ENCODE peak calls at places on chromosomes 1 and 21, in six cellular contexts. P, U, S, E, V and T are unnamed samples. For H3K4me1, the result is how much of the 10 kb centered on the place peaks cover.

GRCh38 chr1:183032122-183032921 is 9.1 kb downstream of the LAMC1 start:
- DNase-seq in P (no peak), U (no peak), S (no peak), E (no peak), V (no peak), T (no peak)

GRCh38 chr1:184861755-184862336 is 107.2 kb upstream of the EDEM3 start:
- DNase-seq in P (no peak), U (no peak), S (no peak), E (no peak), V (peak), T (no peak)

GRCh38 chr1:245710961-245711903 is 556.4 kb downstream of the KIF26B start:
- DNase-seq in P (peak), U (no peak), S (no peak), E (no peak), V (no peak), T (no peak)

GRCh38 chr1:63920154-63921117 is 146.6 kb downstream of the ROR1 start:
- DNase-seq in P (no peak), U (no peak), S (no peak), E (no peak), V (no peak), T (no peak)

GRCh38 chr1:8497196-8497878 is 179.4 kb downstream of the SLC45A1 start:
- DNase-seq in P (no peak), U (no peak), S (no peak), E (no peak), V (no peak), T (no peak)

GRCh38 chr1:245921417-245921816 is 585.7 kb downstream of the SMYD3 start:
- DNase-seq in P (no peak), U (no peak), S (no peak), E (no peak), V (no peak), T (no peak)

GRCh38 chr1:23436520-23437354 is 12.2 kb upstream of the TCEA3 start:
- DNase-seq in P (peak), U (no peak), S (peak), E (no peak), V (peak), T (peak)

GRCh38 chr1:32071758-32072621 is 749 bp upstream of the TMEM39B start:
- DNase-seq in P (no peak), U (no peak), S (no peak), E (no peak), V (no peak), T (no peak)

GRCh38 chr1:67832737-67833594 is at the start of gene GNG12:
- DNase-seq in P (peak), U (peak), S (no peak), E (peak), V (peak), T (no peak)

GRCh38 chr21:46100426-46100825 is 2.5 kb downstream of the COL6A2 start:
- DNase-seq in P (no peak), U (peak), S (no peak), E (peak), V (peak), T (no peak)

GRCh38 chr1:89953072-89953626 is 41.8 kb upstream of the ZNF326 start:
- DNase-seq in P (peak), U (no peak), S (peak), E (no peak), V (peak), T (peak)

GRCh38 chr1:179781962-179782361 is 38.9 kb downstream of the FAM163A start:
- DNase-seq in P (no peak), U (no peak), S (no peak), E (no peak), V (peak), T (no peak)

GRCh38 chr1:117842408-117843170 is 86.8 kb downstream of the GDAP2 start:
- DNase-seq in P (peak), U (no peak), S (no peak), E (no peak), V (no peak), T (no peak)

GRCh38 chr21:45551316-45551715 is 9.1 kb upstream of the SLC19A1 start:
- DNase-seq in P (no peak), U (peak), S (peak), E (no peak), V (no peak), T (peak)

GRCh38 chr21:43790053-43790524 is 712 bp downstream of the RRP1 start:
- DNase-seq in P (no peak), U (no peak), S (no peak), E (no peak), V (no peak), T (no peak)

GRCh38 chr1:35031103-35031452 is 667 bp downstream of the ZMYM6 start:
- DNase-seq in P (peak), U (no peak), S (peak), E (no peak), V (no peak), T (no peak)

GRCh38 chr1:64893921-64894320 is 72.4 kb downstream of the JAK1 start:
- DNase-seq in P (no peak), U (no peak), S (no peak), E (no peak), V (no peak), T (no peak)

GRCh38 chr1:82565146-82565545 is 764.4 kb downstream of the ADGRL2 start:
- DNase-seq in P (peak), U (no peak), S (no peak), E (peak), V (no peak), T (no peak)

GRCh38 chr21:36321325-36322082 is 1.5 kb downstream of the MORC3 start:
- DNase-seq in P (peak), U (no peak), S (no peak), E (no peak), V (peak), T (peak)

GRCh38 chr1:223716302-223716862 is 4.0 kb downstream of the CAPN2 start:
- DNase-seq in P (no peak), U (no peak), S (peak), E (no peak), V (no peak), T (peak)

GRCh38 chr21:45513003-45513706 is 29.1 kb downstream of the SLC19A1 start:
- DNase-seq in P (no peak), U (peak), S (peak), E (no peak), V (peak), T (no peak)

GRCh38 chr1:87980494-87980893 is 651.8 kb downstream of the LMO4 start:
- DNase-seq in P (no peak), U (no peak), S (no peak), E (no peak), V (peak), T (no peak)

GRCh38 chr1:98692482-98692881 is 31.0 kb downstream of the SNX7 start:
- DNase-seq in P (no peak), U (no peak), S (no peak), E (no peak), V (no peak), T (no peak)

GRCh38 chr1:86352096-86352495 is 44.0 kb downstream of the ODF2L start:
- DNase-seq in P (no peak), U (no peak), S (no peak), E (no peak), V (no peak), T (no peak)

GRCh38 chr21:31961704-31962103 is 88.9 kb downstream of the HUNK start:
- DNase-seq in P (no peak), U (no peak), S (no peak), E (no peak), V (no peak), T (no peak)

GRCh38 chr1:98323396-98323795 is 338.1 kb upstream of the SNX7 start:
- DNase-seq in P (no peak), U (no peak), S (no peak), E (peak), V (no peak), T (no peak)

GRCh38 chr1:26530898-26531598 is 1.5 kb downstream of the RPS6KA1 start:
- DNase-seq in P (peak), U (no peak), S (no peak), E (no peak), V (peak), T (no peak)

GRCh38 chr1:202249846-202250245 is 56.2 kb downstream of the LGR6 start:
- DNase-seq in P (peak), U (no peak), S (no peak), E (no peak), V (no peak), T (no peak)

GRCh38 chr1:61115436-61115835 is 33.1 kb downstream of the NFIA start:
- DNase-seq in P (no peak), U (no peak), S (no peak), E (no peak), V (no peak), T (no peak)

GRCh38 chr1:7299329-7299799 is 471.7 kb upstream of the VAMP3 start:
- DNase-seq in P (no peak), U (peak), S (no peak), E (peak), V (peak), T (no peak)

GRCh38 chr1:195663549-195664280 is 944.5 kb downstream of the KCNT2 start:
- DNase-seq in P (no peak), U (no peak), S (no peak), E (no peak), V (no peak), T (no peak)

DNA sequence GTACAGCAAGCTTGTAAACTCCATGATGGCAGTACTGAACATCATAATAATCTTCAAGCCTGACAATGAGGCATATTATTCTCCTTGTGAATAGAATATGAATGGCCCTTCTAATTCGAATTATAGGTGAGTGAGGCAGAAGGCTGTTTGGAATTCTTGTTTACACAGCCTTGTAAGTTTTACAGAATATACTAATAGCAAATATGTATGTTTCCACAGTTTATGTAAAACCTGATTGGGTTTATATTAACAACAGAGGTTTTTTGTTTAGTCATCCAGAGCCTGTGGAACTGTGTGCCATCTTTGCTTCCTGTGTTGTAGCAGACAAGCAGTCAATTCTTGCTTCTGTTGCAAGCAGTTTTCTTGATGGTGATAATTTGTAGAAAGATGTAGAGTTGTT is 8.0 kb downstream of the OSBPL9 start:
- DNase-seq in P (no peak), U (no peak), S (no peak), E (no peak), V (no peak), T (no peak)
- H3K4me1 ChIP-seq in P (under half), U (under half), S (under half), E (under half), V (half or more), T (under half)

GRCh38 chr1:160850993-160851392 is 11.7 kb downstream of the CD244 start:
- DNase-seq in P (no peak), U (no peak), S (no peak), E (no peak), V (no peak), T (no peak)
- H3K4me1 ChIP-seq in P (under half), U (under half), S (under half), E (under half), V (under half), T (under half)

GRCh38 chr1:25478633-25479032 is 47.9 kb downstream of the MACO1 start:
- DNase-seq in P (no peak), U (no peak), S (no peak), E (no peak), V (no peak), T (no peak)
- H3K4me1 ChIP-seq in P (under half), U (under half), S (under half), E (under half), V (under half), T (under half)

DNA sequence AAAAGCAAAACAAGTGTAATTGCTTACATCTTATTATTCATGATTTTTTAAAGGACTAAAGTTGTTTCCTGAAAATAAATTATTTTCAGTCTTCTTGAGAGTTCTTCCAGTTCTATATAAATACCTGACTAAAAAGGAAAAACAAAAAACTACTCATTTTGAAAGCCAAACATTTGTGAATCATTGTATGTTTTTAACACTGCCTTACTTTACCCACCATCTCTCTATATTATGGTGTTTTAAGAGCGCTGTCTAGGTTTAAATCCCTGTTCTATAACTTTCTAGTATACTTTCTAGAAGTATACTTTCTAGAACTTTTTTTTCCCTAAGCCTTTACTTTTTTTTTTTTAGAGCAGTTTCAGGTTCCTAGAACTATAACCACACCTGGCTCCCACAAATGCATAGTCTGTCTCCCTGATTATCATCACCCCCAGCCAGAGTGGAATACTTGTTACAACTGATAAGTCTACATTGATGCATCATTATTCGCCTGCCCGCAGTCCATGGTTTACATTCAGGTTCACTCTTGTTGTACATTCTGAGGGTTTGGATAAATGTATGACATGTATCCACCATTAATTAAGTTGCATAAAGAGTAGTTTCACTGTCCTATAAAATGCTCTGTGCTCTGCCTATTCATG is 9.8 kb downstream of the RSBN1 start:
- DNase-seq in P (no peak), U (no peak), S (no peak), E (no peak), V (no peak), T (no peak)
- H3K4me1 ChIP-seq in P (under half), U (under half), S (half or more), E (under half), V (half or more), T (half or more)

GRCh38 chr21:15061284-15061683 is 3.5 kb downstream of the NRIP1 start:
- DNase-seq in P (no peak), U (no peak), S (no peak), E (no peak), V (no peak), T (no peak)

GRCh38 chr21:15063081-15063820 is 1.5 kb downstream of the NRIP1 start:
- DNase-seq in P (no peak), U (no peak), S (no peak), E (no peak), V (no peak), T (no peak)

GRCh38 chr21:15062566-15062965 is 2.2 kb downstream of the NRIP1 start:
- DNase-seq in P (no peak), U (no peak), S (no peak), E (no peak), V (no peak), T (no peak)

GRCh38 chr21:15060776-15061175 is 4.0 kb downstream of the NRIP1 start:
- DNase-seq in P (no peak), U (no peak), S (no peak), E (no peak), V (no peak), T (no peak)

DNA sequence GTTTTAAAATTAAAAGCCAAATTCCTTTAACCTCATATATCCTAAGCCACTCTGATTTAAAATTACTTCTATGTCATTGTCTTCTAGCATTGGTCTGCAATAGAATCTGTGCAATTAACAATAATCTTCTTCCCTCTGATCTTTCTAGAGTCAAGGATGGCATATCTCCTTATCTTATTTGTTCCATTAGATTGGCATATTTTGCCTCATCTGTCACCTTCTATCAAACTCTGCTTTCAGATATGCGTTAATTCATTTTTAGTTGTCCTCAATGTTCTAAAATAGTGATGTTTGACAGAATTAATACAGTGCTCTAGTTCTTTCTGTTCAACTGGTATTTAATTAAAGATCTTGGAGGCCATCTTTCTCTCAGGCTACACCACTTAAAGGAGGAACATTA is 3.1 kb downstream of the NRIP1 start:
- DNase-seq in P (no peak), U (no peak), S (no peak), E (no peak), V (no peak), T (no peak)
- H3K4me1 ChIP-seq in P (under half), U (under half), S (under half), E (half or more), V (half or more), T (under half)

DNA sequence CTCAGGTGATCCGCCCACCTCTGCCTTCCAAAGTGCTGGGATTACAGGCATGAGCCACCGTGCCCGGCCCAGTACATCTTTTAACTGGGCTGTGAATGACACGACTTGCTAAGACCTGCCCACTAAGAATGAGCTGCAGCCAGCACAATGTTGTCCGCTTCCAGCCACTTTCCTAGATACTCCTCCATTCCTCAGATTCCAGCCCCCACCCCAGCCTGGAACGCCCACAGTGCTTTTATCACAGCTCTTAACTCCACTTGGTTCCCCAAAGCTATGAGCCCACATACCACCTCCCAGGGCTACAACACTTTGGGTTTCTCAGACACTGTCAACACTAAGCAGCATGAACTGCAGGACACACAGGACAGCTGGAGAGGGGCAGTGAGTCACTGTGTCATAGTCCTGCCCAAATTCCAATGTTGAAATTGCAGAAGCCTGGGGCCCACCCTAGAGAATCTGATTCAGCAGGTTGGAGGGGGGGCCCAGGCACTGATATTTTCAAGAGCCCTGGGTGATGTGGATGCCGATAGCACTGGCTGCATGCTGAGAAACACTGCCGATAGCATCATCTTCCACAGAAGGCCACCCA is 58.0 kb downstream of the ACBD3 start:
- DNase-seq in P (no peak), U (peak), S (no peak), E (no peak), V (peak), T (no peak)
- H3K4me1 ChIP-seq in P (under half), U (under half), S (under half), E (under half), V (half or more), T (under half)

DNA sequence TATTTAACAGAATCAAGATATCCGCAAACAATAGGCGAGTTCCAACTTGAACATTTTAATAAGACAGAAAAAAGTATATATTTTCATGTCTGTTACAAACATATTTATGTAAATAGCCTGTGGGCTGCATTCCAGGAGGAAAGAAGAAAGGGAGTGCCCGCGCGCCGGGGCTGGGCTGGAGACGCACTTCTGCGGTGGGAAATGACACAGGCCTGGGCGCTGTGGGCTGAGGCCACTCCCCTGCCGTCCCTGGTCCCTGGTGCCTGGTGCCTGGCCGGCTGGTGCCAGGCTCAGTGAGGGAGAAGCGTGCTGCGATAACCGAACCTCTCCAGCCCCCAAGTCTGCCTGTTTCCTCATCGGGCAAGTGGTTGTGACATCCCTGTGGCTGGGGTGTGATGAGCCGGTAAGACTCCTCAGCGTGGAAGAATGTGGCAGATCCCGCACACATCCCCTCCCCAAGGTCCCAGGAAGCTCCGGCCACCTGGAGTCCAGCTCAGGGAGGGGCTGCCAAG is 160.7 kb downstream of the PEX14 start:
- DNase-seq in P (no peak), U (no peak), S (no peak), E (no peak), V (peak), T (no peak)
- H3K4me1 ChIP-seq in P (under half), U (under half), S (under half), E (under half), V (half or more), T (under half)